ENCODE peak calls at places on chromosomes 5 and 9, in ten cellular contexts. P is breast epithelium, L is sigmoid colon, N is upper lobe of left lung, S is A549, B is H1, T is adrenal gland, W is heart left ventricle, G is stomach, Q is HCT116. A is an unnamed sample. For H3K4me1, the result is how much of the 10 kb centered on the place peaks cover.

GRCh38 chr5:107808671-107809137 is 138.0 kb upstream of the EFNA5 start:
- DNase-seq in P (no peak), L (no peak), N (no peak), S (no peak), B (peak), T (no peak), W (no peak), G (no peak), Q (no peak), A (no peak)

GRCh38 chr9:101566904-101567724 is 27.7 kb downstream of the PPP3R2 start:
- DNase-seq in P (no peak), L (no peak), N (no peak), S (peak), B (no peak), T (no peak), W (no peak), G (no peak), Q (peak), A (no peak)

GRCh38 chr9:92650296-92650695 is 19.6 kb downstream of the IPPK start:
- DNase-seq in P (no peak), L (no peak), N (peak), S (no peak), B (no peak), T (no peak), W (no peak), G (no peak), Q (no peak), A (peak)

GRCh38 chr9:86637515-86637914 is 283.3 kb upstream of the TUT7 start:
- DNase-seq in P (no peak), L (no peak), N (no peak), S (peak), B (peak), T (no peak), W (no peak), G (peak), Q (no peak), A (peak)

GRCh38 chr5:174935854-174936474 is 211.6 kb downstream of the MSX2 start:
- DNase-seq in P (peak), L (peak), N (peak), S (peak), B (peak), T (peak), W (peak), G (peak), Q (peak), A (peak)

GRCh38 chr5:149728303-149728702 is 1.8 kb upstream of the PPARGC1B start:
- DNase-seq in P (peak), L (no peak), N (peak), S (no peak), B (no peak), T (no peak), W (no peak), G (peak), Q (no peak), A (no peak)

GRCh38 chr9:114662081-114662989 is 4.7 kb upstream of the TEX53 start:
- DNase-seq in P (no peak), L (no peak), N (peak), S (peak), B (no peak), T (peak), W (no peak), G (peak), Q (no peak), A (peak)

GRCh38 chr9:137832830-137833590 is 44.6 kb upstream of the CACNA1B start:
- DNase-seq in P (no peak), L (no peak), N (no peak), S (no peak), B (no peak), T (no peak), W (no peak), G (no peak), Q (no peak), A (no peak)

GRCh38 chr5:176658007-176658599 is 10.8 kb downstream of the TSPAN17 start:
- DNase-seq in P (peak), L (peak), N (peak), S (peak), B (peak), T (peak), W (peak), G (peak), Q (peak), A (peak)

GRCh38 chr9:76800901-76801300 is 36.7 kb downstream of the PCA3 start:
- DNase-seq in P (no peak), L (no peak), N (no peak), S (no peak), B (no peak), T (no peak), W (no peak), G (no peak), Q (no peak), A (no peak)

GRCh38 chr9:96087669-96088299 is 212.3 kb downstream of the ERCC6L2 start:
- DNase-seq in P (no peak), L (no peak), N (no peak), S (peak), B (peak), T (no peak), W (no peak), G (no peak), Q (no peak), A (no peak)

GRCh38 chr5:123454236-123454911 is 31.2 kb upstream of the CEP120 start:
- DNase-seq in P (no peak), L (no peak), N (no peak), S (no peak), B (no peak), T (no peak), W (no peak), G (no peak), Q (no peak), A (no peak)

GRCh38 chr5:145056805-145057204 is 778.3 kb downstream of the PRELID2 start:
- DNase-seq in P (no peak), L (no peak), N (no peak), S (no peak), B (no peak), T (no peak), W (no peak), G (no peak), Q (no peak), A (no peak)

GRCh38 chr5:80206282-80206681 is 49.6 kb downstream of the SERINC5 start:
- DNase-seq in P (no peak), L (no peak), N (no peak), S (no peak), B (no peak), T (no peak), W (no peak), G (no peak), Q (no peak), A (no peak)

GRCh38 chr9:133397895-133398294 is 19.9 kb downstream of the REXO4 start:
- DNase-seq in P (no peak), L (no peak), N (no peak), S (no peak), B (no peak), T (no peak), W (no peak), G (no peak), Q (no peak), A (no peak)

GRCh38 chr5:176817864-176818377 is 7.6 kb downstream of the UNC5A start:
- DNase-seq in P (no peak), L (no peak), N (no peak), S (peak), B (no peak), T (no peak), W (no peak), G (no peak), Q (no peak), A (no peak)

GRCh38 chr5:62653864-62654575 is 75.4 kb downstream of the LRRC70 start:
- DNase-seq in P (no peak), L (no peak), N (no peak), S (no peak), B (no peak), T (no peak), W (no peak), G (no peak), Q (no peak), A (no peak)

GRCh38 chr5:149487672-149488071 is 63.6 kb downstream of the CSNK1A1 start:
- DNase-seq in P (no peak), L (no peak), N (no peak), S (no peak), B (no peak), T (peak), W (no peak), G (no peak), Q (no peak), A (no peak)

GRCh38 chr5:38016835-38017234 is 177.0 kb upstream of the GDNF start:
- DNase-seq in P (no peak), L (no peak), N (no peak), S (no peak), B (no peak), T (no peak), W (no peak), G (no peak), Q (no peak), A (no peak)

GRCh38 chr9:93895535-93895934 is 59.6 kb downstream of the BARX1 start:
- DNase-seq in P (no peak), L (no peak), N (no peak), S (no peak), B (no peak), T (no peak), W (no peak), G (no peak), Q (no peak), A (no peak)

GRCh38 chr9:124350485-124351263 is 64.6 kb downstream of the PSMB7 start:
- DNase-seq in P (no peak), L (peak), N (no peak), S (no peak), B (no peak), T (peak), W (peak), G (no peak), Q (no peak), A (peak)

GRCh38 chr5:138936225-138936967 is 61.3 kb upstream of the LRRTM2 start:
- DNase-seq in P (peak), L (no peak), N (peak), S (no peak), B (no peak), T (peak), W (no peak), G (peak), Q (no peak), A (no peak)

GRCh38 chr9:136668983-136669790 is 6.5 kb downstream of the EGFL7 start:
- DNase-seq in P (no peak), L (no peak), N (no peak), S (peak), B (no peak), T (no peak), W (no peak), G (no peak), Q (no peak), A (no peak)

GRCh38 chr5:134521831-134522230 is 3.6 kb upstream of the JADE2 start:
- DNase-seq in P (no peak), L (no peak), N (no peak), S (no peak), B (no peak), T (no peak), W (no peak), G (no peak), Q (no peak), A (no peak)

GRCh38 chr5:60504342-60504741 is 195.6 kb downstream of the DEPDC1B start:
- DNase-seq in P (no peak), L (no peak), N (no peak), S (no peak), B (no peak), T (no peak), W (no peak), G (no peak), Q (no peak), A (no peak)

GRCh38 chr9:113853333-113853732 is 22.8 kb upstream of the ZNF618 start:
- DNase-seq in P (no peak), L (no peak), N (no peak), S (peak), B (no peak), T (no peak), W (no peak), G (peak), Q (no peak), A (no peak)

GRCh38 chr9:138067594-138068367 is 190.2 kb downstream of the CACNA1B start:
- DNase-seq in P (peak), L (peak), N (peak), S (no peak), B (no peak), T (no peak), W (peak), G (peak), Q (no peak), A (no peak)

GRCh38 chr5:108924457-108924961 is 176.8 kb downstream of the FER start:
- DNase-seq in P (no peak), L (no peak), N (no peak), S (peak), B (no peak), T (no peak), W (no peak), G (no peak), Q (peak), A (no peak)
- TF ChIP-seq POLR2A in P (no peak), L (no peak), N (no peak), S (no peak), B (no peak), T (no peak), W (no peak), G (no peak), Q (no peak), A (no peak)

GRCh38 chr5:76329346-76329745 is 73.7 kb upstream of the IQGAP2 start:
- DNase-seq in P (no peak), L (no peak), N (no peak), S (no peak), B (no peak), T (no peak), W (no peak), G (no peak), Q (no peak), A (no peak)
- H3K4me1 ChIP-seq in P (under half), L (under half), N (under half), S (under half), B (under half), T (under half), W (under half), G (under half), Q (under half), A (under half)

DNA sequence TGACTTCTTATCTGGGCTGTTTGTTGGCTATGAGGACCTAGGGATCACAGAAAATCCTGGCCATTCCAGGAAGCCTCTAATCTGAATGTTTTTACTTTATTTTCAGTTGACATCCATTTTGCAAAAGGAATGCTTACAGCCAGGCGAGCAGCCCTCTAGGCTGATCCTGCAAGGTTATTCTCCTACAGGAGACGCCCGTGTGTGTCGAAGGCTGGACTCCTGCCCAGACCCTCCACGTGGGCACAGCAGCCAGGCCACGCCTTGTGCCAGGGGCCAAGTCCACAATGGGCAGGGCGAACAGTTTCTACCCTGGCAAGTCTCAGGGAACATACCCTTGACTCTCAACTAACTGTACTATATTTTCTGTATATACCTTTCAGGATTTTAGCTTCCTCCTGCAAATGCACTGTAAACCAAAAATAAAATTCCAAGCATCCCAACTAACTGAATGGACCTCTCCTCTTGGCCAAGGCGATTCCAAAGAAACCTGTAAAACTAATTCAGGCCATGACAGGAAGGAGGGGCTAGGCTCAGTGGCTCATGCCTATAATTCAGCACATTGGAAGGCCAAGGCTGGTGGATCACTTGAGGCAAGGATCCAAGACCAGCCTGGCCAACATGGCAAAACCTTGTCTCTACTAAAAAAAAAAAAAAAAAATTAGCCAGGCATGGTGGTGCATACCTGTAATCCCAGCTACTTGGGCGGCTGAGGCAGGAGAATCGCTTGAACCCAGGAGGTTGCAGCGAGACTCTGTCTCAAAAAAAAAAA is 5.7 kb downstream of the CMBL start:
- DNase-seq in P (peak), L (peak), N (peak), S (peak), B (no peak), T (peak), W (peak), G (peak), Q (no peak), A (peak)
- TF ChIP-seq POLR2A in P (no peak), L (no peak), N (no peak), S (no peak), B (no peak), T (peak), W (no peak), G (no peak), Q (no peak), A (no peak)

GRCh38 chr9:127104465-127105311 is 17.7 kb downstream of the ANGPTL2 start:
- DNase-seq in P (peak), L (no peak), N (no peak), S (no peak), B (no peak), T (peak), W (peak), G (no peak), Q (no peak), A (no peak)
- H3K4me1 ChIP-seq in P (under half), L (half or more), N (under half), S (under half), B (under half), T (under half), W (under half), G (under half), Q (under half), A (under half)

GRCh38 chr9:70614786-70615565 is 200.5 kb upstream of the KLF9 start:
- DNase-seq in P (no peak), L (no peak), N (no peak), S (no peak), B (no peak), T (no peak), W (peak), G (no peak), Q (no peak), A (no peak)
- TF ChIP-seq POLR2A in P (no peak), L (no peak), N (no peak), S (no peak), B (no peak), T (no peak), W (no peak), G (no peak), Q (no peak), A (no peak)

GRCh38 chr9:129839324-129840023 is 4.2 kb downstream of the USP20 start:
- DNase-seq in P (no peak), L (no peak), N (no peak), S (no peak), B (no peak), T (no peak), W (no peak), G (no peak), Q (no peak), A (no peak)
- H3K4me1 ChIP-seq in P (under half), L (under half), N (under half), S (under half), B (under half), T (under half), W (under half), G (under half), Q (under half), A (under half)

DNA sequence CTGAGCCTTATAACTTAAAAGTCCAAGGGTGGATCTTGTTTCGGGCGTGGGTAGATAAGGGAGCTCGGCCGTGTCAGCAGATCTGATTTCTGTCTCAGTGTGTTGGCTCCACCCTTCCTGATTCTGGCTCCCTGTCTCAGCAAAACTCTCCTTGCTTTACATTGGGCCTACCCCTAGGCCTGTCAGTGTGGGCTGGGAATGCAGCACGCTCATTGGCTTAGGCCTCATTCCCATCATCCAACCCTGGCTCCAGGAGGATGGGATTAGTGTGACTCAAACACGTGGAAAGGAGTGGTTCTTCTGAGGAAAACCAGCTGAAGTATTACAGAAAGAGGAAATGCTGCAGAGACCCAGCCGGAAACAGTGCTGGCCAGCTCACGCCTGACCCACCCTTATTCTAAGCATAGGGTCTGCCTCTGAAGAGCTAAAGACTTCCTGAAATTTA is 59.9 kb downstream of the ZFAND5 start:
- DNase-seq in P (peak), L (peak), N (peak), S (peak), B (peak), T (peak), W (peak), G (peak), Q (peak), A (peak)
- TF ChIP-seq POLR2A in P (no peak), L (peak), N (peak), S (peak), B (no peak), T (peak), W (no peak), G (no peak), Q (peak), A (peak)

DNA sequence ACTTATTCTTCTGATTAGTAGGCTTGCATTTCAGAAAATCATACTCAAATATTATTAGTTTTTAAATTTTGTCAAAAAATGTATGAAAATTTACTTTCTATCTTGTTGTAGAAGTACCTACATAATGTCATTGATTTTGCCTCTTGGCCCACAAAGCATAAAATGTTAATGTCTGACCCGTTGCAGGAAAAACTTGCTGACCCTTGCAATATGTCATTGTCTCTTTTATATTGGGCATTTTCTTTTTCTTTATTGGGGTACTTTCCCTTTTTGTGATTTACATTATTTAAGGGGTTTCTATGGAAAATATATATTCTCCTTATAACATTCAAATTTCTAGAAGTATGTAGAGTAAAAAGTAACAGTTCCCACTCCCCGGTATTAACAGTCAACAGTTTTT is 243.0 kb downstream of the ARHGAP26 start:
- DNase-seq in P (no peak), L (no peak), N (no peak), S (no peak), B (no peak), T (no peak), W (no peak), G (no peak), Q (no peak), A (no peak)
- H3K4me1 ChIP-seq in P (under half), L (under half), N (under half), S (under half), B (under half), T (under half), W (under half), G (under half), Q (under half), A (under half)

A was measured in ovary.